ENCODE peak calls at places on chromosomes 6 and 20, in four cellular contexts. One of them, this sample, is unnamed.

GRCh38 chr6:5997420-5998093 is 9.2 kb downstream of the NRN1 start:
- DNase-seq in RKO: no peak
- DNase-seq in DMS79: no peak
- DNase-seq in BE2C: peak
- DNase-seq in this sample: no peak

GRCh38 chr20:17647391-17648305 is 34.4 kb downstream of the RRBP1 start:
- DNase-seq in BE2C: no peak
- DNase-seq in DMS79: no peak
- DNase-seq in RKO: no peak
- DNase-seq in this sample: no peak

GRCh38 chr6:152146385-152146784 is 338.9 kb downstream of the ESR1 start:
- DNase-seq in BE2C: no peak
- DNase-seq in RKO: no peak
- DNase-seq in DMS79: no peak
- DNase-seq in this sample: peak

GRCh38 chr6:111586554-111586953 is 19.1 kb downstream of the TRAF3IP2 start:
- DNase-seq in DMS79: peak
- DNase-seq in RKO: no peak
- DNase-seq in BE2C: no peak
- DNase-seq in this sample: no peak

GRCh38 chr6:101706576-101706975 is 313.1 kb downstream of the GRIK2 start:
- DNase-seq in RKO: no peak
- DNase-seq in BE2C: no peak
- DNase-seq in DMS79: no peak
- DNase-seq in this sample: no peak

GRCh38 chr20:19213946-19214490 is 1.6 kb downstream of the SLC24A3 start:
- DNase-seq in DMS79: no peak
- DNase-seq in RKO: no peak
- DNase-seq in BE2C: no peak
- DNase-seq in this sample: no peak

GRCh38 chr6:135411339-135411738 is 86.2 kb downstream of the AHI1 start:
- DNase-seq in DMS79: no peak
- DNase-seq in BE2C: no peak
- DNase-seq in RKO: no peak
- DNase-seq in this sample: no peak

GRCh38 chr6:111871725-111872520 is 1.3 kb downstream of the FYN start:
- DNase-seq in BE2C: peak
- DNase-seq in RKO: peak
- DNase-seq in DMS79: peak
- DNase-seq in this sample: peak